ENCODE peak calls at places on chromosomes 3 and 15, in seven cellular contexts. W, V, C, F, P, N and K are unnamed samples.

GRCh38 chr3:169996063-169996462 is 29.5 kb downstream of the SEC62 start:
- DNase-seq in W (no peak), V (no peak), C (no peak), F (no peak), P (no peak), N (no peak), K (no peak)

GRCh38 chr15:101188517-101189340 is 63.1 kb downstream of the CHSY1 start:
- DNase-seq in W (no peak), V (no peak), C (no peak), F (no peak), P (peak; percentile 29), N (peak; percentile 65), K (no peak)

GRCh38 chr3:69948246-69948862 is 51.2 kb upstream of the SAMMSON start:
- DNase-seq in W (no peak), V (no peak), C (peak; percentile 4), F (peak; percentile 38), P (peak; percentile 35), N (no peak), K (peak; percentile 2)

GRCh38 chr3:129552287-129553050 is 9.5 kb downstream of the H1-8 start:
- DNase-seq in W (no peak), V (peak; percentile 32), C (no peak), F (no peak), P (no peak), N (no peak), K (no peak)

GRCh38 chr15:69305204-69305931 is 6.7 kb downstream of the PAQR5 start:
- DNase-seq in W (no peak), V (no peak), C (peak; percentile 52), F (peak; percentile 69), P (peak; percentile 90), N (no peak), K (peak; percentile 33)

GRCh38 chr15:31552482-31553099 is 226.0 kb downstream of the KLF13 start:
- DNase-seq in W (no peak), V (no peak), C (no peak), F (no peak), P (no peak), N (no peak), K (no peak)

GRCh38 chr3:133277813-133278212 is 122.0 kb upstream of the BFSP2 start:
- DNase-seq in W (no peak), V (no peak), C (no peak), F (no peak), P (no peak), N (no peak), K (no peak)

GRCh38 chr15:73926191-73927002 is at the start of gene LOXL1:
- DNase-seq in W (no peak), V (peak; percentile 84), C (peak; percentile 23), F (peak; percentile 73), P (peak; percentile 56), N (peak; percentile 75), K (peak; percentile 48)

GRCh38 chr3:50623840-50624474 is 7.0 kb downstream of the MAPKAPK3 start:
- DNase-seq in W (peak; percentile 32), V (peak; percentile 64), C (no peak), F (no peak), P (no peak), N (no peak), K (no peak)

GRCh38 chr3:114669614-114670013 is 375.8 kb downstream of the TIGIT start:
- DNase-seq in W (no peak), V (no peak), C (no peak), F (no peak), P (no peak), N (no peak), K (no peak)

GRCh38 chr3:190582667-190583066 is 68.8 kb downstream of the IL1RAP start:
- DNase-seq in W (no peak), V (no peak), C (no peak), F (no peak), P (no peak), N (no peak), K (no peak)

GRCh38 chr3:195809796-195810454 is 1.8 kb downstream of the MUC4 start:
- DNase-seq in W (no peak), V (no peak), C (no peak), F (no peak), P (no peak), N (no peak), K (no peak)

GRCh38 chr3:143600762-143601161 is 247.5 kb downstream of the SLC9A9 start:
- DNase-seq in W (no peak), V (no peak), C (no peak), F (no peak), P (no peak), N (no peak), K (no peak)

GRCh38 chr3:71035314-71035713 is 548.2 kb downstream of the FOXP1 start:
- DNase-seq in W (no peak), V (no peak), C (no peak), F (no peak), P (peak; percentile 95), N (no peak), K (no peak)

GRCh38 chr3:174863488-174863887 is 4.4 kb downstream of the NAALADL2 start:
- DNase-seq in W (no peak), V (no peak), C (no peak), F (no peak), P (peak; percentile 97), N (no peak), K (peak; percentile 98)

GRCh38 chr3:171748341-171748918 is 61.9 kb downstream of the PLD1 start:
- DNase-seq in W (no peak), V (no peak), C (no peak), F (no peak), P (no peak), N (no peak), K (no peak)

GRCh38 chr15:66067687-66068086 is 185.9 kb downstream of the MEGF11 start:
- DNase-seq in W (no peak), V (no peak), C (no peak), F (no peak), P (no peak), N (no peak), K (no peak)

GRCh38 chr15:99749386-99749785 is 16.1 kb upstream of the LYSMD4 start:
- DNase-seq in W (no peak), V (no peak), C (peak; percentile 50), F (no peak), P (peak; percentile 49), N (no peak), K (no peak)

GRCh38 chr3:151283907-151284461 is 5.6 kb upstream of the P2RY14 start:
- DNase-seq in W (no peak), V (no peak), C (peak; percentile 84), F (peak; percentile 37), P (peak; percentile 58), N (no peak), K (no peak)

DNA sequence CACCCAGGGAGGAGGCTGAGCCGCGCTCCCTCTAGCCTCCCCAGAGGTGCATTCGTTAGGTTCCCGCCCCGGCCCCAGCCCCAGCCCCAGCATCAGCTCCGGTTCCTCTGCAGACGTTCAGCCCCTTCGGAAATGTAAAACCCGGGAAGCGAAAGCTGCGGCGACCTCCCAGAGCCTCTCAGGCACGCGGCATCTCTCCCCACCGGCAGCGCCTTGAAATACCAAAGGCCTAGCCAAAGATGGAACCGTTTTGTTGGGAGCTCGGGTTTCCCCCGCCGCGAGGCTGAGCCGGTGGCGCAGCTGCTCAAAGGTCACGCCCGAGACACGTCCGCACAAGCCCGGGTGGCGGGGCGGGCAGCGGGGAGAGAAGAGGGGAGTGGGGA is 77.8 kb upstream of the HES1 start:
- DNase-seq in W (peak; percentile 4), V (peak; percentile 88), C (peak; percentile 65), F (peak; percentile 61), P (no peak), N (peak; percentile 75), K (no peak)
- H3K4me3 ChIP-seq in W (peak overlapping the region; percentile 44), V (peak overlapping the region; percentile 53), C (peak overlapping the region; percentile 56), F (no peak overlapping the region), P (no peak overlapping the region), N (peak overlapping the region; percentile 35), K (no peak overlapping the region)

GRCh38 chr3:45947361-45947760 is 4.1 kb downstream of the CXCR6 start:
- DNase-seq in W (no peak), V (no peak), C (no peak), F (no peak), P (no peak), N (no peak), K (no peak)

GRCh38 chr3:45944830-45945620 is 1.8 kb downstream of the CXCR6 start:
- DNase-seq in W (peak; percentile 55), V (no peak), C (no peak), F (no peak), P (no peak), N (no peak), K (no peak)

GRCh38 chr3:45948409-45948808 is 5.1 kb downstream of the CXCR6 start:
- DNase-seq in W (no peak), V (no peak), C (no peak), F (no peak), P (peak; percentile 11), N (no peak), K (no peak)

GRCh38 chr3:45946307-45946706 is 3.0 kb downstream of the CXCR6 start:
- DNase-seq in W (no peak), V (no peak), C (no peak), F (no peak), P (peak; percentile 6), N (no peak), K (no peak)

DNA sequence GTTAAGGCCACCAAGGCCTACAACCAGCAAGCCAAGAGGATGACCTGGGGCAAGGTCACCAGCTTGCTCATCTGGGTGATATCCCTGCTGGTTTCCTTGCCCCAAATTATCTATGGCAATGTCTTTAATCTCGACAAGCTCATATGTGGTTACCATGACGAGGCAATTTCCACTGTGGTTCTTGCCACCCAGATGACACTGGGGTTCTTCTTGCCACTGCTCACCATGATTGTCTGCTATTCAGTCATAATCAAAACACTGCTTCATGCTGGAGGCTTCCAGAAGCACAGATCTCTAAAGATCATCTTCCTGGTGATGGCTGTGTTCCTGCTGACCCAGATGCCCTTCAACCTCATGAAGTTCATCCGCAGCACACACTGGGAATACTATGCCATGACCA is 3.6 kb downstream of the CXCR6 start:
- DNase-seq in W (no peak), V (no peak), C (no peak), F (no peak), P (no peak), N (no peak), K (no peak)
- H3K36me3 ChIP-seq in W (peaks cover 63% of the 10 kb centered on the region), V (peaks cover 70% of the 10 kb centered on the region), C (peaks cover 31% of the 10 kb centered on the region), F (peaks cover 27% of the 10 kb centered on the region), P (peaks cover 28% of the 10 kb centered on the region), N (no peaks in the 10 kb centered on the region), K (peaks cover 9% of the 10 kb centered on the region)

GRCh38 chr3:156816794-156817741 is 9.1 kb upstream of the LEKR1 start:
- DNase-seq in W (peak; percentile 81), V (peak; percentile 90), C (no peak), F (peak; percentile 91), P (peak; percentile 95), N (peak; percentile 77), K (peak; percentile 92)
- H3K27me3 ChIP-seq in W (no peaks in the 10 kb centered on the region), V (no peaks in the 10 kb centered on the region), C (no peaks in the 10 kb centered on the region), F (no peaks in the 10 kb centered on the region), P (no peaks in the 10 kb centered on the region), N (no peaks in the 10 kb centered on the region), K (no peaks in the 10 kb centered on the region)

GRCh38 chr15:59999064-59999377 is 5.1 kb upstream of the FOXB1 start:
- DNase-seq in W (no peak), V (no peak), C (no peak), F (no peak), P (no peak), N (no peak), K (no peak)

GRCh38 chr15:60001642-60002527 is 2.2 kb upstream of the FOXB1 start:
- DNase-seq in W (no peak), V (no peak), C (no peak), F (no peak), P (no peak), N (no peak), K (no peak)

GRCh38 chr15:59999558-60000112 is 4.5 kb upstream of the FOXB1 start:
- DNase-seq in W (no peak), V (no peak), C (no peak), F (no peak), P (no peak), N (no peak), K (no peak)

GRCh38 chr15:60000824-60001641 is 3.1 kb upstream of the FOXB1 start:
- DNase-seq in W (no peak), V (no peak), C (no peak), F (no peak), P (no peak), N (no peak), K (no peak)

GRCh38 chr15:60000113-60000823 is 3.8 kb upstream of the FOXB1 start:
- DNase-seq in W (no peak), V (no peak), C (no peak), F (no peak), P (no peak), N (no peak), K (no peak)
- H3K4me3 ChIP-seq in W (no peak overlapping the region), V (no peak overlapping the region), C (no peak overlapping the region), F (no peak overlapping the region), P (no peak overlapping the region), N (no peak overlapping the region), K (no peak overlapping the region)